ENCODE peak calls at places on chromosomes 3 and 15, in six cellular contexts. D is OCI-LY7, Y is AG09319, F is epithelial cell of proximal tubule, S is fibroblast of lung, G is neural crest cell. W is an unnamed sample.

GRCh38 chr15:89963301-89964288 is 37.5 kb upstream of the ZNF710 start:
- DNase-seq in D (no peak), Y (no peak), F (no peak), S (no peak), G (no peak), W (no peak)

GRCh38 chr3:20511863-20512262 is 325.9 kb upstream of the SGO1 start:
- DNase-seq in D (peak), Y (peak), F (peak), S (peak), G (no peak), W (peak)

GRCh38 chr15:101078669-101079323 is 159.6 kb downstream of the LRRK1 start:
- DNase-seq in D (no peak), Y (no peak), F (no peak), S (no peak), G (no peak), W (no peak)

GRCh38 chr3:188583476-188584161 is 429.7 kb downstream of the LPP start:
- DNase-seq in D (peak), Y (no peak), F (no peak), S (no peak), G (no peak), W (no peak)

GRCh38 chr3:130820976-130821375 is 72.9 kb upstream of the ATP2C1 start:
- DNase-seq in D (no peak), Y (no peak), F (peak), S (peak), G (no peak), W (no peak)

GRCh38 chr15:41258706-41259471 is 27.8 kb downstream of the CHP1 start:
- DNase-seq in D (peak), Y (peak), F (peak), S (peak), G (no peak), W (peak)

GRCh38 chr15:38085931-38086562 is 151.6 kb downstream of the TMCO5A start:
- DNase-seq in D (no peak), Y (no peak), F (no peak), S (no peak), G (no peak), W (no peak)

GRCh38 chr15:66256692-66257091 is 3.1 kb upstream of the MEGF11 start:
- DNase-seq in D (no peak), Y (no peak), F (no peak), S (no peak), G (no peak), W (no peak)

GRCh38 chr3:56980798-56981390 is 79.6 kb upstream of the SPATA12 start:
- DNase-seq in D (no peak), Y (peak), F (peak), S (peak), G (no peak), W (no peak)

GRCh38 chr3:138732465-138732864 is 102.3 kb downstream of the PIK3CB start:
- DNase-seq in D (no peak), Y (no peak), F (no peak), S (no peak), G (no peak), W (no peak)
- TF ChIP-seq CTCF in D (no peak), Y (no peak), F (no peak), S (no peak), G (no peak), W (no peak)

GRCh38 chr15:62928996-62929350 is 113.6 kb upstream of the TPM1 start:
- DNase-seq in D (no peak), Y (no peak), F (peak), S (peak), G (no peak), W (no peak)

GRCh38 chr15:62925875-62926274 is 116.7 kb upstream of the TPM1 start:
- DNase-seq in D (no peak), Y (no peak), F (no peak), S (no peak), G (no peak), W (no peak)

GRCh38 chr15:62927196-62927595 is 115.4 kb upstream of the TPM1 start:
- DNase-seq in D (no peak), Y (no peak), F (peak), S (no peak), G (no peak), W (no peak)

GRCh38 chr15:62931650-62932049 is 110.9 kb upstream of the TPM1 start:
- DNase-seq in D (no peak), Y (no peak), F (no peak), S (no peak), G (no peak), W (no peak)

GRCh38 chr15:62928242-62928995 is 114.1 kb upstream of the TPM1 start:
- DNase-seq in D (no peak), Y (peak), F (peak), S (peak), G (no peak), W (no peak)
- TF ChIP-seq CTCF in D (no peak), Y (peak), F (peak), S (peak), G (peak), W (no peak)

DNA sequence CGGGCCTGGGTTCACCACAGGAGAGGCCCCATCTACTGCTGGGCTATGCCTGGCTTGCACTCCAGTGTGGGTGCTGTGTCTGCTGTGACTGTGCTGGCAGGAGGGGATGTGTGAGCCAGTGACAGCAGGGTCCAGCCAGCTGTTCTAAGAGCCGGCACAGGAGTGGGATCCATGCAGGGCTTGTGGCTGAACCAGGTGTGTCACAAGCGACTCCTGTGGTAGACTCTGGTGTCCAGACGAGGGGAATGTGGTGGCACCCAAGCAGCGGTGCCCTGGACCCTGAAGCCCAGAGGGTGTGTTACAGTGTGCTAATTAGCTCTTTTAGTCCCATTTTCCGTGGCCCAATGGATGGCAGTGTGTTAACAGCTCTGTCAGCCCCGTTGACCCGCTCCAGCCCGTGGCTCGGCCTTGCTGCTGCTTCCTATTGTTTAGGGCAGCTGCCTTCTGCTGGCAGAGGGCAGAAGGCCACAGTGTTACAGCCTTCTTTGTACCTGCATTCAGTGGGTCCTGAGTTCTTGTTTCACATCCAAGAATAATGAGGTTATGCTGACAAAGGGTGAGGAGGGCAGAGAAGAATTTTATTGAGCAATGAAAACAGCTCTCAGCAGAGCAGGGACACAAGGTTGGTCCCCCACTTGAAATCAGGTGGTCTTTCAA is 78.5 kb upstream of the RNU6-1 start:
- DNase-seq in D (no peak), Y (no peak), F (no peak), S (no peak), G (no peak), W (no peak)
- TF ChIP-seq CTCF in D (no peak), Y (no peak), F (no peak), S (no peak), G (no peak), W (no peak)

GRCh38 chr3:72190050-72190449 is 405.1 kb upstream of the PROK2 start:
- DNase-seq in D (no peak), Y (no peak), F (no peak), S (no peak), G (no peak), W (no peak)

GRCh38 chr3:72189344-72189743 is 404.4 kb upstream of the PROK2 start:
- DNase-seq in D (no peak), Y (no peak), F (no peak), S (no peak), G (no peak), W (no peak)

GRCh38 chr3:72185549-72186484 is 400.9 kb upstream of the PROK2 start:
- DNase-seq in D (peak), Y (no peak), F (no peak), S (peak), G (no peak), W (no peak)

GRCh38 chr3:72186485-72186864 is 401.5 kb upstream of the PROK2 start:
- DNase-seq in D (no peak), Y (no peak), F (no peak), S (peak), G (no peak), W (no peak)

DNA sequence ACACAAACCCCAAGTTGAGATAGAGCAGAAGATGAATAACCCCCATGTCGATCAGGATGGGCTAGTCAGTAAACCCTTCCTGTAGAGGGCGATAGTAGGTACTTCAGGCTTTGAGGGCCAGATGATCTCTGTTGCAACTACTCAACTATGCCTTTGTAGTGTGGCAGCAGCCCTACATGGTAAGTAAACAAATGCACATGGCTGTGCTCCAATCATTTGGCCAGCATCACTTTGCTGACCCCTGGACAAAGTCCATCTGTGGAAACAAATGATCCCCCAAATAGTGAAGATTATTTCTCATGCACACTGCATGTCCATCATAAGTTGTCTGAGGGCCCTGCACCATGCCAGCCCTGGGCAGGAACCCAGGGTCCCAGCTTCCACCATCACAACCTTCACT is 402.2 kb upstream of the PROK2 start:
- DNase-seq in D (peak), Y (no peak), F (no peak), S (peak), G (no peak), W (peak)
- TF ChIP-seq CTCF in D (peak), Y (no peak), F (peak), S (peak), G (no peak), W (peak)

DNA sequence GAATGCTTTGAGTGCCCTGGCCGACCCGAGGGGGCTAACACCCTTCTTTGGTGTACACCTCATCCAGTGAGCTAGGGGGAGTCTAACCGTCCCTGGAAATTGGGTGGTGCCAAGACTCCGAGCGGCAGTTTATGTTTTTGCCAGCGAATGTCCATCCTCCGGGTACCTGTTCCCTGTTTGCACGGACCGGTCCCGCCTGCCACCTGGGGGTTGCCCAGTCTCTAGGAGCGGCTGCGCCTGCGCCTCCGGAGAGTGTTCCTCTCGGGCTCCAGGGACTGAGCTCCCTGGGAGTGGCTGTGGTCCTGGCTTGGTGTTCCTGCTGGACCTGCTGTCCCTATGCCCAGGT is 913 bp upstream of the WNT7A start:
- DNase-seq in D (no peak), Y (no peak), F (no peak), S (no peak), G (no peak), W (no peak)
- TF ChIP-seq CTCF in D (no peak), Y (no peak), F (no peak), S (no peak), G (no peak), W (no peak)

GRCh38 chr3:100681496-100681895 is 27.8 kb upstream of the TFG start:
- DNase-seq in D (no peak), Y (no peak), F (no peak), S (no peak), G (no peak), W (no peak)

GRCh38 chr3:100682056-100682853 is 27.0 kb upstream of the TFG start:
- DNase-seq in D (no peak), Y (no peak), F (no peak), S (no peak), G (no peak), W (no peak)

DNA sequence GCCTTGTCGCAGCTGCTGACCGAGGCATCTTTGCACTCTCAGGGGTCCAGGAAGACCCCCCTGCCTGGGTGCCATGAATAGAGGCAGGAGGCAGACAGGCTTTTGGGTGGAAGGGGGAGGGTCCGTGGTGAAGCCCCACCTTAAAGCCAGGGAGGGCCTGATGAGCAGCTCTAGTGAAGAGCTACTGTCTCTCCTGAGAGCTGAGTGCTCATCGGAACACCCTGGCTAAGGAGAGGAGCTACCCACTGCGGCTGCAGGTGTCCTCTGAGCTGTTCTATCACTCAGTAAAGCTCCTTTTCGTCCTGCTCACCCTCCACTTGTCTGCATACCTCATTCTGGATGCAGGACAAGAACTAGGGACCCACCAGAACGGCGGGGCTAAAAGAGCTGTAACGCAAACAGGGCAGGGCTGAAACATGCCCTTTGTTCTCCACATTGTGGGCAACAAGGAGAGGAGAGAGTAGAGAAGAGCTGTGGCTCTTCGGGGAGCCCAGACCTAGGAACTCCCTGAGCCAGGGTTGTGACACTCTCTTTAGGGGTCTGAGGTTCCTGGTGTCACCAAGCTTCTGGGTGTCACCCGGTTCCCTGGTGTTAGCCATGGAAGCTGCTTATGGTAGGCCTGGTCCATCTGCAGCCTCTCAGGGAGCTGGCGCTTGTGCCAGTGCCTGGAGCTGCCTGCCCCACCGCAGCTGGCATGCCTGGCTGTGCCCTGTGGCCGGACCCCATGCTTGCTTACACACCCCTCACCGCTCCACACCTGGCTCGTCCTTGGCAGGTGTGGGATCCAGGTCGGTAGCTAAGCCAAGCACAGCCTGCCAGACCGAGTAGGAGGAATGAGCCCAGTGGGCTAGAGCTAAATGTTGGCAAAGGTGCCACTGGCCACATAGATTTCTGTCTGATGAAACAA is 26.2 kb upstream of the TFG start:
- DNase-seq in D (no peak), Y (no peak), F (no peak), S (no peak), G (no peak), W (no peak)
- TF ChIP-seq CTCF in D (no peak), Y (no peak), F (no peak), S (no peak), G (no peak), W (no peak)

GRCh38 chr3:89314454-89314853 is 207.0 kb downstream of the EPHA3 start:
- DNase-seq in D (peak), Y (no peak), F (no peak), S (peak), G (no peak), W (no peak)
- TF ChIP-seq CTCF in D (peak), Y (no peak), F (peak), S (peak), G (peak), W (no peak)

GRCh38 chr3:159766563-159767185 is 222.0 kb upstream of the IL12A start:
- DNase-seq in D (no peak), Y (no peak), F (no peak), S (peak), G (no peak), W (no peak)
- TF ChIP-seq CTCF in D (no peak), Y (peak), F (peak), S (peak), G (peak), W (no peak)

DNA sequence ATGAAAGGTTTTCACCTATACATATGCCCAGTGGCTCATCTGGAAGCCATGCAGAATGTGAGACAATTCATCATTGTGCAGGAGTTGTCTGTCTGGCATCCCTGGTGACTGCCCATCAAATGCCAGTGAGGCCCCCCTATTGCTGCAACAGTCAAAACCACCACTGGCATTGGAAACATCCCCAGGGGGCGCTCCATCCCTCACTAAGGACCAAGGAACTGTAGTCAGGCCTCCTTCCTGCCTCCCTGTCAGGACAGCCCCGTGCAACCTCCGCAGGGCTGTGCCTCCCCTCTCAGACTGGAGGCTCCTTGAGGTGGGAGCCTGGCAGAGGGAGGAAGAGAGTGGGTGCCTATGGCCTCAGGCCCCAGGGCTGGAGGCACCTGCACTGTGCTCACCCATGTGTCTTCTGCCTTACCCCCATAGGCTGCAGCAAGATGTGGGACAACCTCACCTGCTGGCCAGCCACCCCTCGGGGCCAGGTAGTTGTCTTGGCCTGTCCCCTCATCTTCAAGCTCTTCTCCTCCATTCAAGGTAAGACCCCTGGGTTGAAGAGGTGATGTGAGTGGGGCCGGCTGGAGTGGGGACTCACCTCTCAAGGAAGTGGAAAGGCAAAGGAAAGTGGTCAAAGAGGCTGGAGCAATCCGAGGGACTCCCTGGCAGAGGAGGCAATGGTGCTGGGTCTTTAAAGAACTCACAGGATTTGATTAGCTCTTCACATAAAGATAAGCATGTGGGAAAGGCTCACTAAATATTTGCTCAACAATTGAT is 16.5 kb downstream of the VIPR1 start:
- DNase-seq in D (peak), Y (no peak), F (no peak), S (no peak), G (no peak), W (no peak)
- TF ChIP-seq CTCF in D (peak), Y (no peak), F (peak), S (peak), G (no peak), W (peak)

DNA sequence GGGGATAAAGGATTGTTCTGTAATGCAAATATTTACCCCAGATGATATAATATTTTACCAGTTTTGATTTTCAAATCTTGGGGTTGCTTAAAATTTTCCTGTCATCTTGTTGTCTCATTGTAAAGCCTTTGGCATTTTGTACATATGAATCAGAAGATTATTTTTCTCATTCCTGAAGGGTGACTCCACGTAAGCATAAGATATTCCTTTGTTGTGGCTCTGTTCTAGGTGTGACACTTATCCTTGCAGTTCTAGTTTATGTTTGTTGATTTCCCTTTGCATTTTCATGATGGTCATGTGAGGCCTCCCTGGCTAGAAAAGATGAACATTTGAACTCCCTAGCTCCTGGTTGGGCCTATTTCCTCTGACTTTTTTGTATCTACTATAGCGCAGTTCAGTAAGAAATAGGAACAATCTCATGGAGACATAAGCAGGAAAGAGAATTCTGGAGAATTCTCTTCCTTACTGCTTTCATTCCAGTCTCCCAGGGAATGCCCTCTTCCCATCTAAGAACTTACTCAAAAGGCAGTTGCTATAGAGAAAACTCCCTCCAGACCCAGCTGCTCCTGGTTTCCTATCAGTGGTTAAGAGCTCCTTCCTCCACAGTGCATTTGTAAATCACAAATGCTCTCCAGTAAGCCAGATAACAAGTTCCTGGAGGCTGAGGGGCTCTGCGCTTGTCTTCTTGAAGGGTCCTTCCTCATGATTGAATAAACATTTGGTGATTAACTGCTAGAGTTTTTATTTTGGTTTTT is 124.7 kb downstream of the WNT5A start:
- DNase-seq in D (no peak), Y (no peak), F (no peak), S (no peak), G (no peak), W (no peak)
- TF ChIP-seq CTCF in D (no peak), Y (no peak), F (no peak), S (no peak), G (no peak), W (no peak)